ENCODE peak calls at places on chromosomes 5 and 9, in six cellular contexts. Y, O, L, T, K and U are unnamed samples.

GRCh38 chr5:91151947-91152346 is 231.2 kb downstream of the ARRDC3 start:
- DNase-seq in T (no peak), K (no peak), Y (no peak), L (no peak), O (no peak), U (no peak)

GRCh38 chr9:78903581-78903980 is 606.7 kb downstream of the PSAT1 start:
- DNase-seq in L (no peak), K (no peak), Y (no peak), T (no peak), O (no peak), U (no peak)

GRCh38 chr5:135501965-135502364 is 33.8 kb downstream of the NEUROG1 start:
- DNase-seq in L (no peak), T (peak; percentile 47), K (peak; percentile 88), Y (no peak), O (peak; percentile 26), U (no peak)

GRCh38 chr9:135015986-135016640 is 71.4 kb upstream of the OLFM1 start:
- DNase-seq in K (no peak), T (no peak), L (no peak), Y (no peak), O (no peak), U (no peak)

GRCh38 chr5:55597014-55597981 is 62.5 kb upstream of the PLPP1 start:
- DNase-seq in O (no peak), L (no peak), T (no peak), K (no peak), Y (no peak), U (no peak)

GRCh38 chr5:120454094-120454798 is 9.9 kb upstream of the PRR16 start:
- DNase-seq in K (no peak), L (no peak), O (no peak), Y (no peak), T (no peak), U (no peak)

GRCh38 chr9:37840560-37841194 is 40.1 kb downstream of the DCAF10 start:
- DNase-seq in L (no peak), K (no peak), T (no peak), Y (no peak), O (no peak), U (no peak)

GRCh38 chr9:135348788-135349150 is 130.8 kb upstream of the PPP1R26 start:
- DNase-seq in T (no peak), L (no peak), Y (no peak), O (no peak), K (no peak), U (no peak)

GRCh38 chr9:96585426-96585825 is 34.2 kb downstream of the CDC14B start:
- DNase-seq in L (no peak), T (no peak), Y (no peak), O (no peak), K (no peak), U (no peak)

GRCh38 chr5:172059661-172060100 is 53.2 kb upstream of the FBXW11 start:
- DNase-seq in O (no peak), K (no peak), Y (no peak), T (no peak), L (no peak), U (no peak)

GRCh38 chr9:99905833-99906402 is 536 bp upstream of the STX17 start:
- DNase-seq in Y (no peak), O (no peak), K (no peak), T (no peak), L (peak; percentile 3), U (no peak)

GRCh38 chr9:136483589-136484152 is 831 bp upstream of the SEC16A start:
- DNase-seq in T (peak; percentile 95), Y (peak; percentile 88), K (peak; percentile 84), O (peak; percentile 94), L (peak; percentile 92), U (peak; percentile 94)